ENCODE peak calls at places on chromosomes 3 and 15, in four cellular contexts. T is HT1080, R is GM12864, Y is Peyer's patch. N is an unnamed sample.
A peak's percentile ranks its signal among the peaks of the same experiment; 100 is the strongest.

GRCh38 chr3:187758318-187758717 is 13.1 kb upstream of the BCL6 start:
- DNase-seq in R (no peak), T (no peak), Y (no peak), N (no peak)

GRCh38 chr15:55708720-55709119 is 34.2 kb downstream of the PRTG start:
- DNase-seq in T (no peak), Y (no peak), R (no peak), N (no peak)

GRCh38 chr3:158718490-158719170 is 13.6 kb downstream of the RARRES1 start:
- DNase-seq in R (no peak), T (peak; percentile 96), Y (no peak), N (no peak)

GRCh38 chr15:77724649-77725048 is 91.9 kb upstream of the LINGO1 start:
- DNase-seq in T (no peak), R (no peak), Y (no peak), N (no peak)

GRCh38 chr3:63967675-63968611 is 55.4 kb downstream of the PSMD6 start:
- DNase-seq in T (peak; percentile 44), Y (peak; percentile 75), R (peak; percentile 33), N (no peak)

GRCh38 chr15:92663250-92663951 is 7.8 kb upstream of the FAM174B start:
- DNase-seq in T (no peak), Y (no peak), R (peak; percentile 61), N (no peak)

GRCh38 chr3:50573566-50574279 is 4.4 kb downstream of the HEMK1 start:
- DNase-seq in Y (no peak), R (no peak), T (no peak), N (peak; percentile 88)

GRCh38 chr3:106635271-106635670 is 742.0 kb upstream of the CCDC54 start:
- DNase-seq in T (peak; percentile 72), Y (no peak), R (no peak), N (no peak)

GRCh38 chr3:66010348-66011097 is 28.2 kb downstream of the MAGI1 start:
- DNase-seq in R (no peak), T (no peak), Y (no peak), N (no peak)

GRCh38 chr3:48990636-48991421 is 788 bp downstream of the P4HTM start:
- DNase-seq in T (no peak), R (no peak), Y (peak; percentile 65), N (no peak)

GRCh38 chr3:184503647-184504046 is 57.9 kb upstream of the EPHB3 start:
- DNase-seq in R (no peak), Y (no peak), T (no peak), N (no peak)

GRCh38 chr3:5079761-5080160 is 42.3 kb upstream of the ARL8B start:
- DNase-seq in Y (no peak), R (no peak), T (no peak), N (peak; percentile 28)

GRCh38 chr3:68878322-68878721 is 54.0 kb downstream of the TAFA4 start:
- DNase-seq in R (no peak), Y (no peak), T (peak; percentile 26), N (no peak)

GRCh38 chr15:47431501-47431900 is 285.8 kb upstream of the SEMA6D start:
- DNase-seq in T (peak; percentile 44), R (no peak), Y (no peak), N (no peak)

GRCh38 chr3:88267847-88268246 is 118.1 kb downstream of the C3orf38 start:
- DNase-seq in R (no peak), T (no peak), Y (no peak), N (no peak)

GRCh38 chr15:69472046-69472445 is 19.4 kb downstream of the RPLP1 start:
- DNase-seq in Y (no peak), T (no peak), R (no peak), N (peak; percentile 40)

GRCh38 chr3:79994397-79994796 is 226.6 kb upstream of the ROBO1 start:
- DNase-seq in Y (no peak), T (no peak), R (no peak), N (no peak)

GRCh38 chr3:133295199-133295901 is 104.5 kb upstream of the BFSP2 start:
- DNase-seq in T (peak; percentile 86), R (no peak), Y (no peak), N (no peak)

GRCh38 chr15:56831467-56831866 is 87.0 kb upstream of the TCF12 start:
- DNase-seq in Y (no peak), R (no peak), T (no peak), N (no peak)

GRCh38 chr3:124584552-124585391 is 145.5 kb upstream of the UMPS start:
- DNase-seq in T (no peak), R (no peak), Y (peak; percentile 92), N (peak; percentile 69)

GRCh38 chr3:130661116-130661515 is 85.5 kb downstream of the PIK3R4 start:
- DNase-seq in T (no peak), Y (no peak), R (no peak), N (no peak)

GRCh38 chr15:74338676-74339075 is 28.8 kb downstream of the CYP11A1 start:
- DNase-seq in R (no peak), T (no peak), Y (peak; percentile 28), N (no peak)

N was measured in activated CD8-positive, alpha-beta memory T cell treated with anti-CD3 and anti-CD28 coated beads, Interleukin-2, amount 50 U/mL, for 48 hours.